ENCODE peak calls at places on chromosomes 12 and 14, in seven cellular contexts. W is IMR-90; R is stimulated activated CD4-positive, alpha-beta T cell treated with anti-CD3 and anti-CD28 coated beads, TNF-alpha, amount 100 ng/mL, for 1 hour; G is NCI-H345; M is suprapubic skin; Y is cardiac muscle cell; N is choroid plexus epithelial cell. L is an unnamed sample.
A peak's percentile ranks its signal among the peaks of the same experiment; 100 is the strongest.

GRCh38 chr14:31489680-31490079 is 1.8 kb upstream of the GPR33 start:
- DNase-seq in W (no peak), R (no peak), G (no peak), M (no peak), Y (no peak), N (no peak), L (no peak)

GRCh38 chr14:105088812-105089745 is 23.8 kb upstream of the GPR132 start:
- DNase-seq in W (peak; percentile 30), R (no peak), G (no peak), M (peak; percentile 63), Y (no peak), N (peak; percentile 31), L (no peak)

GRCh38 chr12:100437038-100437841 is 36.4 kb upstream of the NR1H4 start:
- DNase-seq in W (no peak), R (no peak), G (no peak), M (no peak), Y (no peak), N (peak; percentile 19), L (no peak)

GRCh38 chr12:96177013-96177412 is 17.2 kb upstream of the ELK3 start:
- DNase-seq in W (peak; percentile 82), R (peak; percentile 13), G (no peak), M (no peak), Y (peak; percentile 36), N (peak; percentile 33), L (no peak)

GRCh38 chr12:42482820-42483533 is 106.6 kb downstream of the PRICKLE1 start:
- DNase-seq in W (peak; percentile 65), R (no peak), G (no peak), M (peak; percentile 69), Y (peak; percentile 79), N (peak; percentile 71), L (peak; percentile 84)

GRCh38 chr14:100566119-100566518 is 21.1 kb downstream of the BEGAIN start:
- DNase-seq in W (no peak), R (no peak), G (no peak), M (no peak), Y (no peak), N (no peak), L (no peak)

GRCh38 chr14:104746071-104746545 is 6.8 kb upstream of the SIVA1 start:
- DNase-seq in W (no peak), R (no peak), G (no peak), M (no peak), Y (no peak), N (no peak), L (no peak)

GRCh38 chr12:102948941-102949352 is 8.5 kb upstream of the ASCL1 start:
- DNase-seq in W (peak; percentile 37), R (no peak), G (peak; percentile 81), M (no peak), Y (peak; percentile 60), N (peak; percentile 64), L (no peak)

GRCh38 chr12:46370792-46371717 is 1.5 kb downstream of the SLC38A2 start:
- DNase-seq in W (peak; percentile 79), R (peak; percentile 75), G (peak; percentile 68), M (peak; percentile 95), Y (peak; percentile 91), N (peak; percentile 92), L (no peak)

GRCh38 chr12:124568431-124569374 is 1.3 kb upstream of the NCOR2 start:
- DNase-seq in W (peak; percentile 94), R (no peak), G (no peak), M (peak; percentile 83), Y (peak; percentile 97), N (peak; percentile 98), L (no peak)

GRCh38 chr12:54033106-54033979 is 493 bp downstream of the HOXC5 start:
- DNase-seq in W (no peak), R (no peak), G (peak; percentile 43), M (no peak), Y (no peak), N (no peak), L (no peak)

GRCh38 chr12:75672212-75672611 is 160.8 kb upstream of the KRR1 start:
- DNase-seq in W (no peak), R (no peak), G (no peak), M (no peak), Y (no peak), N (no peak), L (no peak)

GRCh38 chr12:6750506-6750905 is 2.4 kb downstream of the MLF2 start:
- DNase-seq in W (no peak), R (no peak), G (no peak), M (no peak), Y (no peak), N (no peak), L (no peak)

GRCh38 chr12:26941251-26941650 is 3.0 kb downstream of the FGFR1OP2 start:
- DNase-seq in W (no peak), R (no peak), G (no peak), M (no peak), Y (no peak), N (peak; percentile 23), L (no peak)

GRCh38 chr14:53409974-53410373 is 256.9 kb upstream of the DDHD1 start:
- DNase-seq in W (peak; percentile 71), R (no peak), G (no peak), M (no peak), Y (no peak), N (peak; percentile 23), L (no peak)

GRCh38 chr12:31226639-31227038 is 99.3 kb downstream of the SINHCAF start:
- DNase-seq in W (no peak), R (no peak), G (no peak), M (no peak), Y (no peak), N (no peak), L (peak; percentile 49)

GRCh38 chr12:53506881-53507719 is at the start of gene NPFF:
- DNase-seq in W (no peak), R (no peak), G (no peak), M (peak; percentile 50), Y (no peak), N (no peak), L (no peak)

GRCh38 chr12:29226621-29227020 is 77.5 kb downstream of the FAR2 start:
- DNase-seq in W (peak; percentile 25), R (no peak), G (no peak), M (no peak), Y (no peak), N (peak; percentile 66), L (no peak)

GRCh38 chr14:71202881-71203280 is 295.6 kb downstream of the PCNX1 start:
- DNase-seq in W (peak; percentile 23), R (no peak), G (no peak), M (no peak), Y (peak; percentile 63), N (no peak), L (no peak)

GRCh38 chr12:110426300-110426910 is 22.9 kb upstream of the ANAPC7 start:
- DNase-seq in W (peak; percentile 4), R (no peak), G (no peak), M (no peak), Y (no peak), N (no peak), L (no peak)

GRCh38 chr12:5796171-5797091 is 148.6 kb downstream of the ANO2 start:
- DNase-seq in W (peak; percentile 30), R (no peak), G (peak; percentile 12), M (no peak), Y (peak; percentile 2), N (no peak), L (no peak)

GRCh38 chr12:109255377-109255776 is 53.7 kb downstream of the FOXN4 start:
- DNase-seq in W (peak; percentile 21), R (no peak), G (no peak), M (no peak), Y (peak; percentile 79), N (peak; percentile 65), L (no peak)

GRCh38 chr12:108572166-108572790 is 9.9 kb downstream of the ISCU start:
- DNase-seq in W (no peak), R (no peak), G (no peak), M (peak; percentile 27), Y (no peak), N (no peak), L (no peak)

L was measured in vagina.